ENCODE peak calls at places on chromosome 7, in seven cellular contexts. T is dorsolateral prefrontal cortex, X is endothelial cell of umbilical vein, Z is spleen, A is fibroblast of mammary gland, C is neural progenitor cell, Q is H7. P is an unnamed sample.

GRCh38 chr7:79761876-79762429 is 308.5 kb upstream of the MAGI2 start:
- DNase-seq in A (peak), T (no peak), C (no peak), Z (no peak), X (peak), Q (no peak), P (no peak)

GRCh38 chr7:155788616-155789000 is 23.7 kb downstream of the SHH start:
- DNase-seq in Z (peak), T (no peak), X (no peak), C (no peak), A (no peak), Q (peak), P (no peak)

GRCh38 chr7:127678330-127678729 is 26.3 kb downstream of the SND1 start:
- DNase-seq in C (peak), X (no peak), A (no peak), T (peak), Z (no peak), Q (no peak), P (no peak)

GRCh38 chr7:54783952-54784351 is 24.9 kb upstream of the SEC61G start:
- DNase-seq in Q (no peak), X (no peak), Z (no peak), C (no peak), T (no peak), A (no peak), P (no peak)

GRCh38 chr7:116180302-116180701 is 30.0 kb upstream of the TES start:
- DNase-seq in Q (peak), Z (no peak), T (no peak), C (peak), X (peak), A (peak), P (no peak)

GRCh38 chr7:146375155-146375554 is 258.6 kb downstream of the CNTNAP2 start:
- DNase-seq in X (no peak), C (peak), Z (no peak), T (no peak), A (no peak), Q (no peak), P (no peak)

GRCh38 chr7:28573751-28574295 is 161.5 kb downstream of the CREB5 start:
- DNase-seq in A (peak), X (no peak), C (no peak), Z (no peak), T (no peak), Q (no peak), P (no peak)

GRCh38 chr7:153930681-153931080 is 121.5 kb upstream of the DPP6 start:
- DNase-seq in X (no peak), C (no peak), T (no peak), Q (no peak), Z (no peak), A (no peak), P (no peak)

GRCh38 chr7:139572071-139572470 is 48.6 kb downstream of the CLEC2L start:
- DNase-seq in X (no peak), T (no peak), Z (peak), C (no peak), A (no peak), Q (peak), P (no peak)

GRCh38 chr7:13411151-13411550 is 578.3 kb downstream of the ETV1 start:
- DNase-seq in C (no peak), Z (no peak), A (no peak), X (no peak), Q (no peak), T (no peak), P (no peak)

GRCh38 chr7:18426564-18427226 is 68.9 kb upstream of the HDAC9 start:
- DNase-seq in X (peak), Q (no peak), T (no peak), A (peak), C (no peak), Z (no peak), P (no peak)

GRCh38 chr7:155391414-155391813 is 66.5 kb upstream of the EN2 start:
- DNase-seq in A (no peak), Z (peak), Q (no peak), X (no peak), C (no peak), T (no peak), P (no peak)

GRCh38 chr7:156004265-156005201 is 192.3 kb upstream of the SHH start:
- DNase-seq in C (no peak), T (no peak), Q (no peak), Z (peak), A (no peak), X (no peak), P (no peak)

GRCh38 chr7:101945034-101945758 is 127.8 kb downstream of the CUX1 start:
- DNase-seq in C (no peak), X (no peak), Q (no peak), T (no peak), Z (no peak), A (no peak), P (no peak)

GRCh38 chr7:101594790-101595189 is 34.3 kb downstream of the MYL10 start:
- DNase-seq in Z (no peak), Q (no peak), X (no peak), C (no peak), A (no peak), T (no peak), P (no peak)

GRCh38 chr7:23205861-23206510 is 24.1 kb downstream of the NUP42 start:
- DNase-seq in C (no peak), X (peak), T (no peak), A (no peak), Q (peak), Z (no peak), P (peak)

GRCh38 chr7:30469303-30469702 is 9.3 kb downstream of the NOD1 start:
- DNase-seq in T (peak), A (peak), Q (peak), C (peak), X (peak), Z (peak), P (peak)

DNA sequence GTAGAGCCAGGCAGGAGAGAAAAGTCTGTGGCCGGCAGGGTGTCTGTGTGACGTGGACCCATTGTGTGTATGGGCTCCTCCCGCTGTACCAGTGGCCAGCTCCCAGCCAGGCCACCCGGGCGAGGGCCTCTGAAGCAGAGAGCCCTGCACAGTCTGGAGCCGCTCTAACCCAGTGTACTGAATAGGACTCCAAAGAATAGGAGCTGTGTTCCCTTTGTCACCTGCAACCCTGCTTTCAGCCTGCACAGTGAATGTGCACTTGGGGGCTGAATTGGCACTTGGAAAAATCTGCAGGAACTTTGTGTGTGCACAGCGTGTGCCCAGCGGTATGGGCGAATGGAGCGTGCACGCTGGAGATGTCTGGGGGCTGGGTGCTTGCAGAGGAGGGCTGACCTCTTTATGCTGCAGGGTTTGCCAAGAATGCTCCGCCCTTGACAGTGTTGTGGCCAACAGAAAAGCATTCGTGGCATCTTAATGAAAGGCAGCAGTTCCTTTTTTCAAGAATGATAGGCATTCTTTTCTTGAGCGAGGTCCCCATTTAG is 216.2 kb downstream of the AUTS2 start:
- DNase-seq in C (peak), A (peak), X (no peak), Z (no peak), T (peak), Q (peak), P (no peak)
- H3K4me3 ChIP-seq in C (no peak), A (no peak), X (no peak), Z (no peak), T (peak), Q (no peak), P (no peak)

GRCh38 chr7:129919492-129919891 is 33.3 kb downstream of the UBE2H start:
- DNase-seq in A (no peak), T (no peak), Z (no peak), Q (no peak), C (no peak), X (no peak), P (no peak)
- H3K4me3 ChIP-seq in A (no peak), T (no peak), Z (no peak), Q (no peak), C (no peak), X (no peak), P (no peak)

GRCh38 chr7:112938895-112939588 is 147.6 kb downstream of the GPR85 start:
- DNase-seq in Z (peak), Q (peak), X (peak), A (peak), C (peak), T (peak), P (peak)

GRCh38 chr7:112930787-112931186 is 140.6 kb upstream of the TMEM168 start:
- DNase-seq in Z (no peak), A (peak), C (no peak), T (no peak), X (no peak), Q (no peak), P (no peak)

GRCh38 chr7:112929411-112929810 is 139.2 kb upstream of the TMEM168 start:
- DNase-seq in Z (no peak), X (no peak), A (peak), Q (no peak), C (no peak), T (no peak), P (no peak)

GRCh38 chr7:112937651-112938390 is 147.6 kb upstream of the TMEM168 start:
- DNase-seq in Q (no peak), Z (no peak), A (peak), C (no peak), X (no peak), T (no peak), P (no peak)

DNA sequence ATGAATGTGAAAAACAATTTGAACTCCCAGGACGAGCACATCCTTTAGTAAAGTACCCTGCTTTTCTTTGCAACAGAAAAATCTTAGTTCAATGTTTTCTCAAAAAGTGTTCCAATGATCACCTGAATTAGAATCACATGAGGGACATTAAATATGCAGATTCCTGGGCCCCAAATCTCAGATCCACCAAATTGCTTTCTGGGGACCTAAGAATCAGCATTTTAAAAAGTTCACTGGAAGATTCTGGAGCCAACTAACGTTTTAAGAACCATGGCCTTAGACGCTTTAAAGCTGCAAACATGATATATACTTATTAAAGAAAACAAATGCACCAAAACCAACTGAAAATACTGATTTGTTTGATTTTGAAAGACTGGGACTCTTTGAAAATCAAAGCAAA is 143.4 kb upstream of the TMEM168 start:
- DNase-seq in X (no peak), Q (no peak), A (no peak), C (no peak), Z (no peak), T (no peak), P (no peak)
- H3K4me3 ChIP-seq in X (no peak), Q (no peak), A (no peak), C (peak), Z (no peak), T (no peak), P (no peak)

GRCh38 chr7:27162930-27163775 is 2.2 kb downstream of the HOXA9 start:
- DNase-seq in A (peak), Z (no peak), Q (no peak), T (no peak), X (no peak), C (no peak), P (no peak)
- H3K4me3 ChIP-seq in A (peak), Z (no peak), Q (no peak), T (no peak), X (peak), C (no peak), P (no peak)

GRCh38 chr7:105808209-105808608 is 68.2 kb downstream of the ATXN7L1 start:
- DNase-seq in T (no peak), Z (no peak), A (no peak), Q (no peak), X (no peak), C (no peak), P (no peak)
- H3K4me3 ChIP-seq in T (no peak), Z (no peak), A (no peak), Q (no peak), X (no peak), C (no peak), P (no peak)

DNA sequence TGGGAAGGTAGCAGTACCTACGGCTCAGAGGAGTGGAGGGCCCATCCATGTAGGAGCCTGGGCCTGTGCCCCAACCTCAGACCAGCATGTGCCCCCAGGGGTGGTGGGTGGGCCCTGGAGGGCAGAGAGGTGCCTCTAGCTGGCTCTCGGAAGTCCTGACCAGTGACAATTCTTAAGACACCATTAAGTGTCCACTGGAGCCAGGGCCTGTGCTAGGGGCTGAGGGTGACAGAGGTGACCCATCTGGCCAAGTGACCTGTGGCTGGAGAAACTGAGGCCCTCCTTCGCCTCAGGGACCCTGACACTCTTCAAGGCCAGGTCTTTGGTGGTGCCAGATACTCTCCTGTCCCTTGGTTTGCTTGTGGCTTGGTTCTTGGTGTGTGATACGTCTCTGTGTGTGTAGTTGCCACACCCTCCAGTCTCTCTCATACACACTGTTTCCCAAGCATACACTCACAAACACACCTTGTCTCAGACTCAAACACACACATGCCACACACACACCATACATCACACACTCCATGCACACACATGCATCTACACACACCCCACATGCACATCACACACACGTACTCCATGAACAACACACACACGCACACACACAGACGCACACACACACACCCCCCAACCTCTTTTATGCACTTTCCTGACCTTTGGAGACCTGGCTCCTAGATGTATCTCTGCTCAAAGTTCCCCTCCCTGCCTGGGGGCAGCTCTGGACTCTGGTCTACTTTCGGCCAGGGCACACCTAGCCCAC is 897 bp upstream of the RAMP3 start:
- DNase-seq in X (no peak), Z (peak), T (no peak), Q (no peak), C (no peak), A (no peak), P (no peak)
- H3K4me3 ChIP-seq in X (no peak), Z (no peak), T (no peak), Q (peak), C (peak), A (no peak), P (peak)

P was measured in upper lobe of left lung.